ENCODE peak calls at places on chromosomes 13 and 19, in eight cellular contexts. One of them, this sample, is unnamed.

GRCh38 chr13:33743438-33744368 is 74.2 kb upstream of the RFC3 start:
- DNase-seq in heart left ventricle: no peak
- DNase-seq in HCT116: no peak
- DNase-seq in suprapubic skin: no peak
- DNase-seq in A549: no peak
- DNase-seq in uterus: no peak
- DNase-seq in IMR-90: no peak
- DNase-seq in breast epithelium: no peak
- DNase-seq in this sample: no peak

GRCh38 chr13:30340367-30341184 is 33.2 kb upstream of the KATNAL1 start:
- DNase-seq in heart left ventricle: peak
- DNase-seq in HCT116: peak
- DNase-seq in suprapubic skin: no peak
- DNase-seq in A549: no peak
- DNase-seq in uterus: peak
- DNase-seq in IMR-90: peak
- DNase-seq in breast epithelium: no peak
- DNase-seq in this sample: peak

GRCh38 chr13:26838821-26839220 is 78.2 kb upstream of the GPR12 start:
- DNase-seq in heart left ventricle: no peak
- DNase-seq in HCT116: no peak
- DNase-seq in suprapubic skin: no peak
- DNase-seq in A549: no peak
- DNase-seq in uterus: no peak
- DNase-seq in IMR-90: no peak
- DNase-seq in breast epithelium: no peak
- DNase-seq in this sample: no peak

GRCh38 chr13:21242236-21242635 is 65.8 kb downstream of the MRPL57 start:
- DNase-seq in heart left ventricle: no peak
- DNase-seq in HCT116: peak
- DNase-seq in suprapubic skin: no peak
- DNase-seq in A549: no peak
- DNase-seq in uterus: no peak
- DNase-seq in IMR-90: no peak
- DNase-seq in breast epithelium: no peak
- DNase-seq in this sample: no peak

GRCh38 chr13:110239280-110240120 is 67.5 kb downstream of the COL4A1 start:
- DNase-seq in heart left ventricle: no peak
- DNase-seq in HCT116: no peak
- DNase-seq in suprapubic skin: no peak
- DNase-seq in A549: no peak
- DNase-seq in uterus: no peak
- DNase-seq in IMR-90: no peak
- DNase-seq in breast epithelium: no peak
- DNase-seq in this sample: no peak

GRCh38 chr19:58557253-58558065 is 952 bp downstream of the UBE2M start:
- DNase-seq in heart left ventricle: no peak
- DNase-seq in HCT116: no peak
- DNase-seq in suprapubic skin: no peak
- DNase-seq in A549: no peak
- DNase-seq in uterus: no peak
- DNase-seq in IMR-90: no peak
- DNase-seq in breast epithelium: no peak
- DNase-seq in this sample: no peak

GRCh38 chr13:106104281-106104901 is 431.1 kb downstream of the EFNB2 start:
- DNase-seq in heart left ventricle: no peak
- DNase-seq in HCT116: peak
- DNase-seq in suprapubic skin: no peak
- DNase-seq in A549: peak
- DNase-seq in uterus: no peak
- DNase-seq in IMR-90: peak
- DNase-seq in breast epithelium: no peak
- DNase-seq in this sample: no peak

GRCh38 chr19:51497666-51498065 is 3.9 kb downstream of the SIGLEC12 start:
- DNase-seq in heart left ventricle: no peak
- DNase-seq in HCT116: no peak
- DNase-seq in suprapubic skin: no peak
- DNase-seq in A549: no peak
- DNase-seq in uterus: no peak
- DNase-seq in IMR-90: no peak
- DNase-seq in breast epithelium: no peak
- DNase-seq in this sample: no peak

GRCh38 chr13:112905990-112906641 is 62.9 kb upstream of the MCF2L start:
- DNase-seq in heart left ventricle: no peak
- DNase-seq in HCT116: no peak
- DNase-seq in suprapubic skin: peak
- DNase-seq in A549: no peak
- DNase-seq in uterus: no peak
- DNase-seq in IMR-90: no peak
- DNase-seq in breast epithelium: peak
- DNase-seq in this sample: no peak

GRCh38 chr13:73056054-73056962 is 2.5 kb upstream of the KLF5 start:
- DNase-seq in heart left ventricle: no peak
- DNase-seq in HCT116: peak
- DNase-seq in suprapubic skin: no peak
- DNase-seq in A549: peak
- DNase-seq in uterus: no peak
- DNase-seq in IMR-90: peak
- DNase-seq in breast epithelium: no peak
- DNase-seq in this sample: no peak

GRCh38 chr19:35779033-35779432 is 3.7 kb downstream of the ARHGAP33 start:
- DNase-seq in heart left ventricle: no peak
- DNase-seq in HCT116: no peak
- DNase-seq in suprapubic skin: no peak
- DNase-seq in A549: no peak
- DNase-seq in uterus: no peak
- DNase-seq in IMR-90: no peak
- DNase-seq in breast epithelium: no peak
- DNase-seq in this sample: no peak

GRCh38 chr19:1849132-1849474 is 820 bp upstream of the REXO1 start:
- DNase-seq in heart left ventricle: no peak
- DNase-seq in HCT116: no peak
- DNase-seq in suprapubic skin: no peak
- DNase-seq in A549: no peak
- DNase-seq in uterus: no peak
- DNase-seq in IMR-90: no peak
- DNase-seq in breast epithelium: no peak
- DNase-seq in this sample: no peak
- H3K4me3 ChIP-seq in heart left ventricle: no peak
- H3K4me3 ChIP-seq in HCT116: peak
- H3K4me3 ChIP-seq in suprapubic skin: no peak
- H3K4me3 ChIP-seq in A549: no peak
- H3K4me3 ChIP-seq in uterus: no peak
- H3K4me3 ChIP-seq in IMR-90: no peak
- H3K4me3 ChIP-seq in breast epithelium: no peak
- H3K4me3 ChIP-seq in this sample: no peak

GRCh38 chr19:2050349-2050990 is 574 bp downstream of the MKNK2 start:
- DNase-seq in heart left ventricle: no peak
- DNase-seq in HCT116: no peak
- DNase-seq in suprapubic skin: peak
- DNase-seq in A549: no peak
- DNase-seq in uterus: no peak
- DNase-seq in IMR-90: no peak
- DNase-seq in breast epithelium: no peak
- DNase-seq in this sample: no peak

GRCh38 chr19:2048959-2049740 is 1.9 kb downstream of the MKNK2 start:
- DNase-seq in heart left ventricle: no peak
- DNase-seq in HCT116: no peak
- DNase-seq in suprapubic skin: peak
- DNase-seq in A549: no peak
- DNase-seq in uterus: no peak
- DNase-seq in IMR-90: no peak
- DNase-seq in breast epithelium: no peak
- DNase-seq in this sample: no peak

GRCh38 chr19:2050991-2051770 is at the start of gene MKNK2:
- DNase-seq in heart left ventricle: peak
- DNase-seq in HCT116: no peak
- DNase-seq in suprapubic skin: peak
- DNase-seq in A549: peak
- DNase-seq in uterus: peak
- DNase-seq in IMR-90: peak
- DNase-seq in breast epithelium: peak
- DNase-seq in this sample: peak

GRCh38 chr19:2048104-2048958 is 2.7 kb downstream of the MKNK2 start:
- DNase-seq in heart left ventricle: no peak
- DNase-seq in HCT116: no peak
- DNase-seq in suprapubic skin: peak
- DNase-seq in A549: no peak
- DNase-seq in uterus: no peak
- DNase-seq in IMR-90: no peak
- DNase-seq in breast epithelium: no peak
- DNase-seq in this sample: peak

GRCh38 chr19:2049741-2050348 is 1.2 kb downstream of the MKNK2 start:
- DNase-seq in heart left ventricle: peak
- DNase-seq in HCT116: no peak
- DNase-seq in suprapubic skin: peak
- DNase-seq in A549: peak
- DNase-seq in uterus: peak
- DNase-seq in IMR-90: peak
- DNase-seq in breast epithelium: peak
- DNase-seq in this sample: peak
- TF ChIP-seq POLR2A in heart left ventricle: no peak
- TF ChIP-seq POLR2A in HCT116: no peak
- TF ChIP-seq POLR2A in suprapubic skin: no peak
- TF ChIP-seq POLR2A in A549: no peak
- TF ChIP-seq POLR2A in uterus: no peak
- TF ChIP-seq POLR2A in IMR-90: no peak
- TF ChIP-seq POLR2A in breast epithelium: peak
- TF ChIP-seq POLR2A in this sample: peak

GRCh38 chr19:7682175-7682855 is 1.7 kb downstream of the TRAPPC5 start:
- DNase-seq in heart left ventricle: no peak
- DNase-seq in HCT116: no peak
- DNase-seq in suprapubic skin: no peak
- DNase-seq in A549: no peak
- DNase-seq in uterus: no peak
- DNase-seq in IMR-90: no peak
- DNase-seq in breast epithelium: no peak
- DNase-seq in this sample: no peak
- TF ChIP-seq CTCF in heart left ventricle: no peak
- TF ChIP-seq CTCF in HCT116: no peak
- TF ChIP-seq CTCF in suprapubic skin: no peak
- TF ChIP-seq CTCF in A549: no peak
- TF ChIP-seq CTCF in uterus: no peak
- TF ChIP-seq CTCF in IMR-90: peak
- TF ChIP-seq CTCF in breast epithelium: no peak
- TF ChIP-seq CTCF in this sample: no peak

GRCh38 chr13:45101327-45102018 is 18.8 kb upstream of the GTF2F2 start:
- DNase-seq in heart left ventricle: no peak
- DNase-seq in HCT116: no peak
- DNase-seq in suprapubic skin: no peak
- DNase-seq in A549: no peak
- DNase-seq in uterus: no peak
- DNase-seq in IMR-90: no peak
- DNase-seq in breast epithelium: no peak
- DNase-seq in this sample: no peak
- H3K4me3 ChIP-seq in heart left ventricle: no peak
- H3K4me3 ChIP-seq in HCT116: no peak
- H3K4me3 ChIP-seq in suprapubic skin: no peak
- H3K4me3 ChIP-seq in A549: no peak
- H3K4me3 ChIP-seq in uterus: no peak
- H3K4me3 ChIP-seq in IMR-90: no peak
- H3K4me3 ChIP-seq in breast epithelium: no peak
- H3K4me3 ChIP-seq in this sample: no peak

GRCh38 chr19:5104871-5105351 is 136.0 kb downstream of the KDM4B start:
- DNase-seq in heart left ventricle: no peak
- DNase-seq in HCT116: no peak
- DNase-seq in suprapubic skin: no peak
- DNase-seq in A549: no peak
- DNase-seq in uterus: no peak
- DNase-seq in IMR-90: no peak
- DNase-seq in breast epithelium: no peak
- DNase-seq in this sample: no peak
- TF ChIP-seq POLR2A in heart left ventricle: no peak
- TF ChIP-seq POLR2A in HCT116: no peak
- TF ChIP-seq POLR2A in suprapubic skin: no peak
- TF ChIP-seq POLR2A in A549: no peak
- TF ChIP-seq POLR2A in uterus: no peak
- TF ChIP-seq POLR2A in IMR-90: no peak
- TF ChIP-seq POLR2A in breast epithelium: no peak
- TF ChIP-seq POLR2A in this sample: no peak

GRCh38 chr19:9834726-9835506 is at the start of gene PIN1:
- DNase-seq in heart left ventricle: peak
- DNase-seq in HCT116: peak
- DNase-seq in suprapubic skin: peak
- DNase-seq in A549: peak
- DNase-seq in uterus: peak
- DNase-seq in IMR-90: peak
- DNase-seq in breast epithelium: peak
- DNase-seq in this sample: peak
- TF ChIP-seq CTCF in heart left ventricle: peak
- TF ChIP-seq CTCF in HCT116: peak
- TF ChIP-seq CTCF in suprapubic skin: peak
- TF ChIP-seq CTCF in A549: no peak
- TF ChIP-seq CTCF in uterus: peak
- TF ChIP-seq CTCF in IMR-90: peak
- TF ChIP-seq CTCF in breast epithelium: no peak
- TF ChIP-seq CTCF in this sample: peak